ENCODE peak calls at places on chromosomes 6 and 20, in nine cellular contexts. One of them, this sample, is unnamed.

GRCh38 chr6:95384988-95385387 is 192.3 kb upstream of the MANEA start:
- DNase-seq in effector memory CD4-positive, alpha-beta T cell: no peak
- DNase-seq in AG04450: no peak
- DNase-seq in aorta: no peak
- DNase-seq in transverse colon: no peak
- DNase-seq in lung: no peak
- DNase-seq in cardiac muscle cell: no peak
- DNase-seq in mesenchymal stem cell: no peak
- DNase-seq in A549: no peak
- DNase-seq in this sample: no peak

GRCh38 chr6:79570129-79570801 is 33.0 kb upstream of the LCA5 start:
- DNase-seq in aorta: no peak
- DNase-seq in lung: peak; percentile 42
- DNase-seq in A549: no peak
- DNase-seq in mesenchymal stem cell: no peak
- DNase-seq in AG04450: no peak
- DNase-seq in effector memory CD4-positive, alpha-beta T cell: no peak
- DNase-seq in transverse colon: peak; percentile 61
- DNase-seq in cardiac muscle cell: peak; percentile 37
- DNase-seq in this sample: no peak

GRCh38 chr6:28357036-28357435 is 7.3 kb downstream of the ZKSCAN3 start:
- DNase-seq in AG04450: no peak
- DNase-seq in mesenchymal stem cell: peak; percentile 78
- DNase-seq in cardiac muscle cell: peak; percentile 29
- DNase-seq in lung: no peak
- DNase-seq in aorta: no peak
- DNase-seq in effector memory CD4-positive, alpha-beta T cell: no peak
- DNase-seq in A549: no peak
- DNase-seq in transverse colon: no peak
- DNase-seq in this sample: no peak

GRCh38 chr6:72363844-72364740 is 257.8 kb upstream of the KCNQ5 start:
- DNase-seq in aorta: peak; percentile 56
- DNase-seq in transverse colon: no peak
- DNase-seq in effector memory CD4-positive, alpha-beta T cell: no peak
- DNase-seq in cardiac muscle cell: peak; percentile 91
- DNase-seq in mesenchymal stem cell: peak; percentile 72
- DNase-seq in A549: no peak
- DNase-seq in lung: no peak
- DNase-seq in AG04450: peak; percentile 86
- DNase-seq in this sample: peak; percentile 65

GRCh38 chr20:32945710-32946221 is 58.5 kb downstream of the SUN5 start:
- DNase-seq in effector memory CD4-positive, alpha-beta T cell: no peak
- DNase-seq in mesenchymal stem cell: peak; percentile 41
- DNase-seq in cardiac muscle cell: peak; percentile 43
- DNase-seq in lung: no peak
- DNase-seq in transverse colon: no peak
- DNase-seq in AG04450: peak; percentile 3
- DNase-seq in A549: peak; percentile 23
- DNase-seq in aorta: no peak
- DNase-seq in this sample: no peak

GRCh38 chr6:157761331-157761921 is 61.6 kb upstream of the SNX9 start:
- DNase-seq in lung: no peak
- DNase-seq in aorta: no peak
- DNase-seq in transverse colon: no peak
- DNase-seq in AG04450: no peak
- DNase-seq in effector memory CD4-positive, alpha-beta T cell: peak; percentile 26
- DNase-seq in mesenchymal stem cell: peak; percentile 84
- DNase-seq in A549: no peak
- DNase-seq in cardiac muscle cell: peak; percentile 68
- DNase-seq in this sample: no peak

GRCh38 chr20:62922451-62922921 is 3.8 kb downstream of the DIDO1 start:
- DNase-seq in AG04450: no peak
- DNase-seq in transverse colon: no peak
- DNase-seq in cardiac muscle cell: no peak
- DNase-seq in lung: no peak
- DNase-seq in aorta: no peak
- DNase-seq in mesenchymal stem cell: no peak
- DNase-seq in effector memory CD4-positive, alpha-beta T cell: peak; percentile 34
- DNase-seq in A549: no peak
- DNase-seq in this sample: no peak

GRCh38 chr20:15158438-15158990 is 821.1 kb upstream of the FLRT3 start:
- DNase-seq in transverse colon: no peak
- DNase-seq in cardiac muscle cell: no peak
- DNase-seq in mesenchymal stem cell: no peak
- DNase-seq in A549: no peak
- DNase-seq in effector memory CD4-positive, alpha-beta T cell: no peak
- DNase-seq in lung: no peak
- DNase-seq in aorta: no peak
- DNase-seq in AG04450: no peak
- DNase-seq in this sample: no peak

GRCh38 chr20:46341374-46342044 is 33.2 kb upstream of the CDH22 start:
- DNase-seq in cardiac muscle cell: no peak
- DNase-seq in AG04450: no peak
- DNase-seq in transverse colon: no peak
- DNase-seq in aorta: no peak
- DNase-seq in effector memory CD4-positive, alpha-beta T cell: no peak
- DNase-seq in mesenchymal stem cell: no peak
- DNase-seq in A549: no peak
- DNase-seq in lung: no peak
- DNase-seq in this sample: no peak

GRCh38 chr20:227439-228105 is 514 bp downstream of the DEFB129 start:
- DNase-seq in cardiac muscle cell: no peak
- DNase-seq in AG04450: no peak
- DNase-seq in A549: no peak
- DNase-seq in effector memory CD4-positive, alpha-beta T cell: no peak
- DNase-seq in transverse colon: no peak
- DNase-seq in lung: no peak
- DNase-seq in mesenchymal stem cell: no peak
- DNase-seq in aorta: no peak
- DNase-seq in this sample: no peak

GRCh38 chr6:166157930-166158617 is 9.6 kb downstream of the TBXT start:
- DNase-seq in mesenchymal stem cell: no peak
- DNase-seq in A549: no peak
- DNase-seq in aorta: no peak
- DNase-seq in cardiac muscle cell: no peak
- DNase-seq in transverse colon: no peak
- DNase-seq in effector memory CD4-positive, alpha-beta T cell: no peak
- DNase-seq in AG04450: no peak
- DNase-seq in lung: no peak
- DNase-seq in this sample: no peak

GRCh38 chr6:129320892-129321291 is 389.1 kb downstream of the ARHGAP18 start:
- DNase-seq in cardiac muscle cell: no peak
- DNase-seq in effector memory CD4-positive, alpha-beta T cell: no peak
- DNase-seq in mesenchymal stem cell: no peak
- DNase-seq in lung: no peak
- DNase-seq in transverse colon: no peak
- DNase-seq in AG04450: no peak
- DNase-seq in aorta: no peak
- DNase-seq in A549: no peak
- DNase-seq in this sample: no peak

GRCh38 chr6:15945593-15946159 is 183.2 kb upstream of the MYLIP start:
- DNase-seq in lung: no peak
- DNase-seq in effector memory CD4-positive, alpha-beta T cell: no peak
- DNase-seq in A549: no peak
- DNase-seq in aorta: no peak
- DNase-seq in mesenchymal stem cell: peak; percentile 35
- DNase-seq in cardiac muscle cell: peak; percentile 62
- DNase-seq in transverse colon: no peak
- DNase-seq in AG04450: no peak
- DNase-seq in this sample: no peak

GRCh38 chr6:36131517-36132220 is 1.4 kb downstream of the MAPK13 start:
- DNase-seq in aorta: no peak
- DNase-seq in AG04450: peak; percentile 15
- DNase-seq in cardiac muscle cell: peak; percentile 79
- DNase-seq in transverse colon: peak; percentile 76
- DNase-seq in mesenchymal stem cell: peak; percentile 97
- DNase-seq in lung: peak; percentile 67
- DNase-seq in A549: no peak
- DNase-seq in effector memory CD4-positive, alpha-beta T cell: peak; percentile 28
- DNase-seq in this sample: no peak

GRCh38 chr6:90385914-90386313 is 89.3 kb upstream of the BACH2 start:
- DNase-seq in effector memory CD4-positive, alpha-beta T cell: no peak
- DNase-seq in mesenchymal stem cell: no peak
- DNase-seq in transverse colon: no peak
- DNase-seq in A549: no peak
- DNase-seq in cardiac muscle cell: no peak
- DNase-seq in lung: no peak
- DNase-seq in AG04450: no peak
- DNase-seq in aorta: no peak
- DNase-seq in this sample: no peak

GRCh38 chr20:9498322-9498721 is 16.1 kb upstream of the LAMP5 start:
- DNase-seq in AG04450: no peak
- DNase-seq in mesenchymal stem cell: no peak
- DNase-seq in A549: no peak
- DNase-seq in lung: no peak
- DNase-seq in transverse colon: no peak
- DNase-seq in aorta: no peak
- DNase-seq in effector memory CD4-positive, alpha-beta T cell: no peak
- DNase-seq in cardiac muscle cell: no peak
- DNase-seq in this sample: no peak

GRCh38 chr6:169224185-169224695 is 29.4 kb downstream of the THBS2 start:
- DNase-seq in AG04450: peak; percentile 47
- DNase-seq in lung: no peak
- DNase-seq in transverse colon: no peak
- DNase-seq in aorta: peak; percentile 59
- DNase-seq in A549: no peak
- DNase-seq in cardiac muscle cell: peak; percentile 93
- DNase-seq in effector memory CD4-positive, alpha-beta T cell: no peak
- DNase-seq in mesenchymal stem cell: no peak
- DNase-seq in this sample: no peak

GRCh38 chr6:113697642-113698410 is 159.3 kb upstream of the MARCKS start:
- DNase-seq in A549: no peak
- DNase-seq in cardiac muscle cell: peak; percentile 86
- DNase-seq in transverse colon: no peak
- DNase-seq in aorta: no peak
- DNase-seq in effector memory CD4-positive, alpha-beta T cell: no peak
- DNase-seq in AG04450: peak; percentile 90
- DNase-seq in lung: no peak
- DNase-seq in mesenchymal stem cell: peak; percentile 92
- DNase-seq in this sample: no peak

DNA sequence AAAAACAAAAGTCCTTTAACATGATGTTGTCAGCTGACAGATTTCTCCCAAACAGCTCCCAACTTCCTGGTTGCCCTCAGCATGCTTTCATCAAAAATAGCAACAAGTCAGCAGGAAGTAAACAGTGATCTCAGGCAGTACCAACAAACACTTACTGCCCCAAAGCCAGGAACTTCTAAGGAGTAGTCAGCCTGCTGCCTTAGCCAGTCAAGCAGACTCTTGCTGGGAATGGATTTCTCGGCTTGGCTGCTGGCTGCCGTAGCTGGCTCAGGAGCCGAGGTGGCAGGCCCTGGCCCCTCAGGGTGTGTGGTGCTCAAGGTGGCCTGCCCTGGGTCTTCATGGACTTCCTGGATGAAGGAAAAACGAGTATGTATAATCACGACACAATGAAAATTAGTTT is 46.6 kb upstream of the EMILIN3 start:
- DNase-seq in transverse colon: no peak
- DNase-seq in cardiac muscle cell: no peak
- DNase-seq in lung: no peak
- DNase-seq in aorta: no peak
- DNase-seq in A549: no peak
- DNase-seq in effector memory CD4-positive, alpha-beta T cell: no peak
- DNase-seq in mesenchymal stem cell: no peak
- DNase-seq in AG04450: no peak
- DNase-seq in this sample: no peak
- H3K27ac ChIP-seq in transverse colon: no peak overlapping the region
- H3K27ac ChIP-seq in cardiac muscle cell: no peak overlapping the region
- H3K27ac ChIP-seq in lung: no peak overlapping the region
- H3K27ac ChIP-seq in aorta: peak overlapping the region; percentile 32
- H3K27ac ChIP-seq in A549: no peak overlapping the region
- H3K27ac ChIP-seq in effector memory CD4-positive, alpha-beta T cell: no peak overlapping the region
- H3K27ac ChIP-seq in mesenchymal stem cell: no peak overlapping the region
- H3K27ac ChIP-seq in AG04450: no peak overlapping the region
- H3K27ac ChIP-seq in this sample: no peak overlapping the region

GRCh38 chr6:21986703-21987102 is 310.1 kb downstream of the PRL start:
- DNase-seq in A549: no peak
- DNase-seq in mesenchymal stem cell: no peak
- DNase-seq in effector memory CD4-positive, alpha-beta T cell: no peak
- DNase-seq in transverse colon: no peak
- DNase-seq in AG04450: no peak
- DNase-seq in aorta: no peak
- DNase-seq in cardiac muscle cell: peak; percentile 31
- DNase-seq in lung: no peak
- DNase-seq in this sample: no peak
- H3K27ac ChIP-seq in A549: no peak overlapping the region
- H3K27ac ChIP-seq in mesenchymal stem cell: no peak overlapping the region
- H3K27ac ChIP-seq in effector memory CD4-positive, alpha-beta T cell: no peak overlapping the region
- H3K27ac ChIP-seq in transverse colon: peak overlapping the region; percentile 81
- H3K27ac ChIP-seq in AG04450: peak overlapping the region; percentile 75
- H3K27ac ChIP-seq in aorta: peak overlapping the region; percentile 8
- H3K27ac ChIP-seq in cardiac muscle cell: peak overlapping the region; percentile 68
- H3K27ac ChIP-seq in lung: peak overlapping the region; percentile 27
- H3K27ac ChIP-seq in this sample: no peak overlapping the region

GRCh38 chr20:36097751-36098151 is 56.8 kb upstream of the EPB41L1 start:
- DNase-seq in AG04450: no peak
- DNase-seq in transverse colon: peak; percentile 40
- DNase-seq in aorta: peak; percentile 25
- DNase-seq in lung: no peak
- DNase-seq in mesenchymal stem cell: no peak
- DNase-seq in cardiac muscle cell: no peak
- DNase-seq in A549: no peak
- DNase-seq in effector memory CD4-positive, alpha-beta T cell: no peak
- DNase-seq in this sample: no peak
- H3K27ac ChIP-seq in AG04450: no peak overlapping the region
- H3K27ac ChIP-seq in transverse colon: peak overlapping the region; percentile 82
- H3K27ac ChIP-seq in aorta: peak overlapping the region; percentile 67
- H3K27ac ChIP-seq in lung: peak overlapping the region; percentile 81
- H3K27ac ChIP-seq in mesenchymal stem cell: no peak overlapping the region
- H3K27ac ChIP-seq in cardiac muscle cell: peak overlapping the region; percentile 41
- H3K27ac ChIP-seq in A549: peak overlapping the region; percentile 70
- H3K27ac ChIP-seq in effector memory CD4-positive, alpha-beta T cell: no peak overlapping the region
- H3K27ac ChIP-seq in this sample: peak overlapping the region; percentile 46

DNA sequence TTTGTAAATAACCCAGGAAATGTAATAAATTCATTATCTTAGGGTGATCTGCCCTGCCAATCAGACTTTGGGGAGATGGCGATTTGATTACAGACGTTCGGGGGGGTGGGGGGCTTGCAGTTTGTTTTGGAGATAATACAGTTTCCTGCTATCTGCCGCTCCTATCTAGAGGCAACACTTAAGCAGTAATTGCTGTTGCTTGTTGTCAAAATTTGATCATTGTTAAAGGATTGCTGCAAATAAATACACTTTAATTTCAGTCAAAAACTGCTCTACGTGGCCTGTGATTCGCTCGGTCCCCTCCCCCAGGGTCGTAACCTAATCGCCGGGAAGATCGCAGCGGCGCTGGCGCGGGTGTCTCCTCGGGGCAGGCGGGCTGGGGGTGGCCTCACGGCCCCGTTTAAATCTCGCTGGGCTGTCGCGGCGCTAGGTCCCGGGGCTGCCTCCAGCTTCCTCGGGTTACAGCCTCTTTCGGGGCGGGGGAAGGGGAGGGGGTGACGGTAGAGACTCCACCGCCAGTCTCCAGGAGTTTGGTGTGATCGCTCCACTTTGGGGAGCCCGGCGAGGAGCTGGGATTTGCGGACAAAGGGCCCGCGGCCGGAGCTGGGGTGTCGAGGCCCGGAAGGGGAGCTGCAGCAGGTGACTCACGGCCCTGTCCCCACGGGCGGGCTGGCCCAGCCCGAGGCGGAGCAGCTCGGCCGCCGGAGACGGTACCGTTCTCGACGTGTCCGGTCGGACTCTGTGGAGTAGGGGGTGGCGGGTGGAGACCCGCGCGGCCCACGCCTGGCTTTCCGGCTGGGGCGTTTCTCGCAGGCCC is 4.1 kb downstream of the FOXC1 start:
- DNase-seq in AG04450: no peak
- DNase-seq in cardiac muscle cell: peak; percentile 55
- DNase-seq in aorta: no peak
- DNase-seq in lung: no peak
- DNase-seq in effector memory CD4-positive, alpha-beta T cell: no peak
- DNase-seq in A549: no peak
- DNase-seq in transverse colon: no peak
- DNase-seq in mesenchymal stem cell: no peak
- DNase-seq in this sample: no peak
- H3K27ac ChIP-seq in AG04450: no peak overlapping the region
- H3K27ac ChIP-seq in cardiac muscle cell: no peak overlapping the region
- H3K27ac ChIP-seq in aorta: peak overlapping the region; percentile 80
- H3K27ac ChIP-seq in lung: no peak overlapping the region
- H3K27ac ChIP-seq in effector memory CD4-positive, alpha-beta T cell: no peak overlapping the region
- H3K27ac ChIP-seq in A549: peak overlapping the region; percentile 64
- H3K27ac ChIP-seq in transverse colon: no peak overlapping the region
- H3K27ac ChIP-seq in mesenchymal stem cell: peak overlapping the region; percentile 32
- H3K27ac ChIP-seq in this sample: no peak overlapping the region